ENCODE peak calls at places on chromosomes 3 and 15, in four cellular contexts. F, U, X and M are unnamed samples.

GRCh38 chr15:33131880-33132279 is 62.6 kb downstream of the FMN1 start:
- DNase-seq in F (no peak), U (no peak), X (no peak), M (no peak)

GRCh38 chr3:59300727-59301134 is 250.9 kb upstream of the CFAP20DC start:
- DNase-seq in F (no peak), U (no peak), X (no peak), M (no peak)

GRCh38 chr3:137008976-137009375 is 51.2 kb downstream of the IL20RB start:
- DNase-seq in F (no peak), U (no peak), X (no peak), M (no peak)

GRCh38 chr3:71438004-71438685 is 145.4 kb downstream of the FOXP1 start:
- DNase-seq in F (no peak), U (no peak), X (no peak), M (no peak)

GRCh38 chr15:101033801-101034200 is 114.6 kb downstream of the LRRK1 start:
- DNase-seq in F (no peak), U (no peak), X (no peak), M (no peak)

GRCh38 chr15:83305696-83306291 is 21.3 kb upstream of the BNC1 start:
- DNase-seq in F (no peak), U (no peak), X (no peak), M (no peak)

GRCh38 chr3:106206165-106206564 is 337.4 kb upstream of the CBLB start:
- DNase-seq in F (no peak), U (no peak), X (peak), M (no peak)

GRCh38 chr15:83920115-83920514 is 266.2 kb downstream of the ADAMTSL3 start:
- DNase-seq in F (no peak), U (no peak), X (no peak), M (no peak)

GRCh38 chr15:38072007-38072506 is 137.6 kb downstream of the TMCO5A start:
- DNase-seq in F (no peak), U (no peak), X (no peak), M (no peak)

GRCh38 chr15:27485265-27485664 is 514.3 kb downstream of the GABRG3 start:
- DNase-seq in F (no peak), U (no peak), X (no peak), M (no peak)

GRCh38 chr3:117788086-117788485 is 1078.5 kb downstream of the TUSC7 start:
- DNase-seq in F (no peak), U (no peak), X (no peak), M (no peak)

GRCh38 chr3:113035387-113035982 is 44.7 kb downstream of the GTPBP8 start:
- DNase-seq in F (peak), U (peak), X (no peak), M (peak)

GRCh38 chr3:23075478-23075877 is 127.6 kb upstream of the UBE2E2 start:
- DNase-seq in F (no peak), U (no peak), X (no peak), M (no peak)

GRCh38 chr3:48273594-48274211 is 32.8 kb downstream of the ZNF589 start:
- DNase-seq in F (peak), U (peak), X (peak), M (peak)

GRCh38 chr15:28991236-28992171 is 105.7 kb downstream of the APBA2 start:
- DNase-seq in F (no peak), U (no peak), X (no peak), M (no peak)

GRCh38 chr15:93543093-93543492 is 454.1 kb upstream of the RGMA start:
- DNase-seq in F (no peak), U (no peak), X (no peak), M (no peak)

GRCh38 chr15:48330855-48331795 is at the start of gene DUT:
- DNase-seq in F (peak), U (peak), X (peak), M (peak)
- TF ChIP-seq REST in F (peak), U (peak), X (peak), M (peak)

DNA sequence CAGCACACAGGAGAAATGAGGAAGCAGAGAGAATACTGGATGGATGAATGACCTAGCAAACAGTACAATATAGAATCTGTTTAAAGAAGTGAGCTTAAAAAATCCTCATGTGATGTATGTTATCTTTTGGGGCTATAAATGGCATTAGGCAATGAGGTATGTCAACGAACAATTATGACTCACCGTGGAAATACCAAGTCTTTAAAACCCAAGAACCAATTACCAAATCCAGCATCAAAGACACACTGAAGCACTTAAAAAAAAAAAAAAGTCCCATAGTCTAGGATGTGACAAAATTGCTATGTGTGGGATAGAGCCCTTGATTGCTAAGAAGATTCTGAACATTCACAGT is 36.3 kb upstream of the HERC1 start:
- DNase-seq in F (no peak), U (no peak), X (no peak), M (no peak)
- TF ChIP-seq RCOR1 in F (no peak), U (no peak), X (no peak), M (no peak)

GRCh38 chr3:45617430-45618080 is 23.0 kb downstream of the LIMD1 start:
- DNase-seq in F (no peak), U (no peak), X (no peak), M (no peak)
- TF ChIP-seq REST in F (no peak), U (no peak), X (no peak), M (no peak)

GRCh38 chr3:114418107-114418506 is 124.3 kb downstream of the TIGIT start:
- DNase-seq in F (no peak), U (no peak), X (no peak), M (no peak)
- TF ChIP-seq RCOR1 in F (no peak), U (no peak), X (no peak), M (no peak)